ENCODE peak calls at places on chromosome 22, in ten cellular contexts. M, F, V, U, Q, C, D, W, S and J are unnamed samples.
A peak's percentile ranks its signal among the peaks of the same experiment; 100 is the strongest.

GRCh38 chr22:47292546-47293320 is 530.3 kb downstream of the TBC1D22A start:
- DNase-seq in W (no peak), U (no peak), Q (no peak), S (no peak), D (no peak), C (peak; percentile 27), F (no peak), V (no peak), M (no peak), J (no peak)

GRCh38 chr22:20015971-20016733 is 471 bp downstream of the ARVCF start:
- DNase-seq in W (peak; percentile 33), Q (no peak), M (peak; percentile 71), D (no peak), F (no peak), S (peak; percentile 72), U (peak; percentile 91), C (peak; percentile 47), V (no peak), J (peak; percentile 15)

GRCh38 chr22:33605201-33605600 is 315.1 kb downstream of the LARGE1 start:
- DNase-seq in W (no peak), C (no peak), U (no peak), Q (no peak), V (no peak), S (no peak), M (no peak), F (no peak), D (no peak), J (no peak)

GRCh38 chr22:37433786-37434185 is 6.5 kb upstream of the ELFN2 start:
- DNase-seq in D (no peak), V (no peak), S (no peak), C (no peak), M (no peak), F (no peak), U (peak; percentile 54), Q (no peak), W (no peak), J (no peak)

GRCh38 chr22:37318255-37319109 is 36.2 kb downstream of the CYTH4 start:
- DNase-seq in F (no peak), C (no peak), U (no peak), M (no peak), D (no peak), Q (no peak), V (no peak), W (no peak), S (no peak), J (no peak)

GRCh38 chr22:35995772-35996171 is 32.9 kb downstream of the RBFOX2 start:
- DNase-seq in C (peak; percentile 50), M (no peak), U (no peak), D (no peak), F (no peak), W (peak; percentile 66), S (peak; percentile 95), V (peak; percentile 79), Q (peak; percentile 35), J (no peak)

GRCh38 chr22:36197065-36197440 is 4.6 kb downstream of the APOL4 start:
- DNase-seq in D (no peak), W (peak; percentile 42), V (no peak), F (no peak), M (peak; percentile 27), U (no peak), S (peak; percentile 83), C (no peak), Q (no peak), J (no peak)

GRCh38 chr22:47119181-47119580 is 356.7 kb downstream of the TBC1D22A start:
- DNase-seq in F (no peak), M (no peak), D (no peak), W (no peak), Q (no peak), S (no peak), C (no peak), V (no peak), U (no peak), J (no peak)

GRCh38 chr22:50733521-50734342 is 4.3 kb upstream of the ACR start:
- DNase-seq in C (no peak), U (no peak), M (peak; percentile 84), Q (no peak), W (peak; percentile 5), S (peak; percentile 52), D (no peak), V (peak; percentile 44), F (no peak), J (no peak)

DNA sequence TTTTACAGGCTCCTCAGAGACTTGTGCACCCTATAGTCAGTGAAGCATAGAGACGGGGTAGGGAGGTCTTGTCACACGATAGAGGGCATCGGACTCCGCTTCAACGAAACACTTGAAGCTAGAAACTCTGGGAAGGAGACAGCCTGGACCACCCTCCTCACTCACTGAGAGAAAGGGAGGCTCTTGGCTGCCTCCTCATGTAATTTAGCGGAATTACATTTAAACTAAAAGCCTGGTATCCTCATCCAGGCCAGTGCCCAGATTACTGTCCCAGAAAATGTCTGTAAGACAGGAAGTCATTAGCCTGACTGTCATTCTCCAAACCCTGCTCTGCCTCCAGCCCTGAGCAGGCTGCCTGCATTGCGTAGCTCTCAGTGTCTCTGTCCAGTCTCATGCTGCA is 36.0 kb downstream of the TTLL1 start:
- DNase-seq in S (no peak), U (no peak), C (no peak), D (no peak), W (no peak), F (no peak), Q (no peak), V (no peak), M (peak; percentile 31), J (no peak)
- TF ChIP-seq CTCF in S (no peak), U (no peak), C (no peak), D (peak; percentile 5), W (no peak), F (peak; percentile 16), Q (no peak), V (no peak), M (no peak), J (peak; percentile 11)

GRCh38 chr22:24953294-24954113 is 988 bp downstream of the KIAA1671 start:
- DNase-seq in U (peak; percentile 86), C (peak; percentile 64), Q (no peak), F (no peak), V (no peak), D (no peak), S (peak; percentile 69), W (peak; percentile 58), M (peak; percentile 76), J (no peak)

GRCh38 chr22:24950272-24950902 is 2.1 kb upstream of the KIAA1671 start:
- DNase-seq in S (no peak), C (no peak), Q (peak; percentile 80), F (no peak), W (no peak), U (no peak), D (no peak), V (no peak), M (peak; percentile 53), J (no peak)

GRCh38 chr22:24952837-24953293 is 349 bp downstream of the KIAA1671 start:
- DNase-seq in F (peak; percentile 31), C (peak; percentile 61), W (peak; percentile 71), M (peak; percentile 84), D (no peak), Q (peak; percentile 69), U (no peak), V (peak; percentile 77), S (peak; percentile 78), J (no peak)

GRCh38 chr22:24954114-24954463 is 1.6 kb downstream of the KIAA1671 start:
- DNase-seq in U (no peak), F (no peak), M (no peak), S (no peak), V (no peak), W (no peak), Q (no peak), D (no peak), C (no peak), J (no peak)

GRCh38 chr22:24951942-24952836 is at the start of gene KIAA1671:
- DNase-seq in S (peak; percentile 88), D (no peak), Q (peak; percentile 80), C (peak; percentile 91), U (peak; percentile 98), F (peak; percentile 53), V (peak; percentile 89), M (peak; percentile 99), W (peak; percentile 91), J (peak; percentile 63)
- TF ChIP-seq POLR2AphosphoS5 in S (no peak), D (no peak), Q (no peak), C (peak; percentile 80), U (no peak), F (peak; percentile 84), V (no peak), M (no peak), W (peak; percentile 4), J (no peak)

GRCh38 chr22:44587911-44588310 is 89.9 kb upstream of the RTL6 start:
- DNase-seq in W (no peak), V (no peak), M (no peak), S (no peak), Q (no peak), D (no peak), U (no peak), F (no peak), C (no peak), J (no peak)
- TF ChIP-seq CTCF in W (no peak), V (no peak), M (no peak), S (no peak), Q (no peak), D (no peak), U (no peak), F (no peak), C (no peak), J (no peak)

GRCh38 chr22:46116491-46116958 is 33.8 kb upstream of the PPARA start:
- DNase-seq in U (peak; percentile 97), V (peak; percentile 97), F (peak; percentile 66), C (peak; percentile 96), Q (peak; percentile 94), S (peak; percentile 97), M (peak; percentile 99), W (peak; percentile 95), D (no peak), J (peak; percentile 84)
- TF ChIP-seq POLR2AphosphoS5 in U (peak; percentile 28), V (no peak), F (peak; percentile 45), C (peak; percentile 32), Q (no peak), S (peak; percentile 67), M (no peak), W (no peak), D (peak; percentile 62), J (no peak)

GRCh38 chr22:32518848-32519247 is 44.2 kb downstream of the FBXO7 start:
- DNase-seq in M (no peak), S (no peak), U (no peak), C (no peak), W (no peak), F (peak; percentile 15), Q (no peak), D (no peak), V (no peak), J (no peak)
- TF ChIP-seq CTCF in M (peak; percentile 26), S (no peak), U (no peak), C (no peak), W (no peak), F (no peak), Q (no peak), D (peak; percentile 42), V (no peak), J (no peak)

DNA sequence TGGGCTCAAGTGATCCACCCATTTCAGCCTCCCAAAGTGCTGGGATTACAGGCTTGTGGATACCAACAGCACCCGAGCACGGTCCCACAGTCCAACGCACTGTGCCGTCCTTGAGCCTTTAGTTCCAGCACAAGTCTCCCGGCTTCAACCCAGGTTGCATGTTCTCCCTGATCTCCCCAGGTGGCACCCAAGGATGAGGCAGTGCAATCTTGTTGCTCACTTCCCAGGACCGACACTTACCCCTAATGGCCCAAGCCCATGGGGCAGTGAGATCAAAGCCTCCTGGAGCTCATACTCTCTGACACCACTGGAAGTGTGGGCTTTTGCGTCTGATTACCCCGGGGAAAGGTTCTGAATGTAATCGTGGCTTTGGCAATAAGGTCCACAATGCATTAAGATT is 3.5 kb downstream of the PRAME start:
- DNase-seq in V (no peak), M (no peak), D (no peak), C (no peak), W (no peak), S (no peak), U (no peak), F (no peak), Q (no peak), J (no peak)
- TF ChIP-seq POLR2AphosphoS5 in V (no peak), M (no peak), D (no peak), C (no peak), W (no peak), S (no peak), U (no peak), F (no peak), Q (no peak), J (no peak)